ENCODE peak calls at places on chromosome 6, in nine cellular contexts. One of them, this sample, is unnamed.
A peak's percentile ranks its signal among the peaks of the same experiment; 100 is the strongest.

GRCh38 chr6:157925771-157926170 is 55.9 kb upstream of the SYNJ2 start:
- DNase-seq in heart right ventricle: no peak
- DNase-seq in WTC11: no peak
- DNase-seq in AG09309: no peak
- DNase-seq in dorsolateral prefrontal cortex: no peak
- DNase-seq in tibial nerve: no peak
- DNase-seq in body of pancreas: no peak
- DNase-seq in mesothelial cell of epicardium: no peak
- DNase-seq in HFFc6: no peak
- DNase-seq in this sample: no peak

GRCh38 chr6:47787620-47788497 is 6.0 kb downstream of the OPN5 start:
- DNase-seq in heart right ventricle: peak; percentile 29
- DNase-seq in body of pancreas: peak; percentile 63
- DNase-seq in HFFc6: peak; percentile 24
- DNase-seq in tibial nerve: peak; percentile 24
- DNase-seq in WTC11: peak; percentile 71
- DNase-seq in AG09309: peak; percentile 10
- DNase-seq in mesothelial cell of epicardium: peak; percentile 76
- DNase-seq in dorsolateral prefrontal cortex: peak; percentile 42
- DNase-seq in this sample: peak; percentile 76

GRCh38 chr6:25337004-25337403 is 57.8 kb downstream of the CARMIL1 start:
- DNase-seq in heart right ventricle: no peak
- DNase-seq in AG09309: no peak
- DNase-seq in HFFc6: no peak
- DNase-seq in dorsolateral prefrontal cortex: no peak
- DNase-seq in mesothelial cell of epicardium: no peak
- DNase-seq in tibial nerve: no peak
- DNase-seq in body of pancreas: no peak
- DNase-seq in WTC11: no peak
- DNase-seq in this sample: no peak

GRCh38 chr6:120514544-120514943 is 819.7 kb downstream of the TBC1D32 start:
- DNase-seq in tibial nerve: no peak
- DNase-seq in body of pancreas: no peak
- DNase-seq in heart right ventricle: no peak
- DNase-seq in WTC11: no peak
- DNase-seq in dorsolateral prefrontal cortex: no peak
- DNase-seq in HFFc6: no peak
- DNase-seq in mesothelial cell of epicardium: no peak
- DNase-seq in AG09309: no peak
- DNase-seq in this sample: no peak

GRCh38 chr6:16228709-16229665 is 9.4 kb upstream of the GMPR start:
- DNase-seq in heart right ventricle: no peak
- DNase-seq in body of pancreas: no peak
- DNase-seq in dorsolateral prefrontal cortex: no peak
- DNase-seq in mesothelial cell of epicardium: no peak
- DNase-seq in WTC11: no peak
- DNase-seq in HFFc6: no peak
- DNase-seq in AG09309: no peak
- DNase-seq in tibial nerve: no peak
- DNase-seq in this sample: no peak

GRCh38 chr6:48689498-48689897 is 578.5 kb upstream of the PTCHD4 start:
- DNase-seq in WTC11: no peak
- DNase-seq in HFFc6: no peak
- DNase-seq in dorsolateral prefrontal cortex: no peak
- DNase-seq in body of pancreas: no peak
- DNase-seq in tibial nerve: no peak
- DNase-seq in AG09309: no peak
- DNase-seq in mesothelial cell of epicardium: no peak
- DNase-seq in heart right ventricle: no peak
- DNase-seq in this sample: no peak

GRCh38 chr6:3784423-3784822 is 32.9 kb upstream of the PXDC1 start:
- DNase-seq in body of pancreas: no peak
- DNase-seq in WTC11: no peak
- DNase-seq in dorsolateral prefrontal cortex: no peak
- DNase-seq in mesothelial cell of epicardium: no peak
- DNase-seq in tibial nerve: no peak
- DNase-seq in heart right ventricle: no peak
- DNase-seq in HFFc6: no peak
- DNase-seq in AG09309: no peak
- DNase-seq in this sample: no peak

GRCh38 chr6:153938876-153939275 is 100.2 kb upstream of the OPRM1 start:
- DNase-seq in tibial nerve: no peak
- DNase-seq in HFFc6: no peak
- DNase-seq in body of pancreas: no peak
- DNase-seq in heart right ventricle: no peak
- DNase-seq in WTC11: no peak
- DNase-seq in mesothelial cell of epicardium: no peak
- DNase-seq in dorsolateral prefrontal cortex: no peak
- DNase-seq in AG09309: no peak
- DNase-seq in this sample: no peak

GRCh38 chr6:151236668-151237401 is 2.9 kb upstream of the AKAP12 start:
- DNase-seq in mesothelial cell of epicardium: no peak
- DNase-seq in heart right ventricle: no peak
- DNase-seq in AG09309: no peak
- DNase-seq in HFFc6: no peak
- DNase-seq in tibial nerve: no peak
- DNase-seq in dorsolateral prefrontal cortex: no peak
- DNase-seq in body of pancreas: no peak
- DNase-seq in WTC11: no peak
- DNase-seq in this sample: no peak

GRCh38 chr6:51541847-51542246 is 545.6 kb downstream of the PKHD1 start:
- DNase-seq in body of pancreas: no peak
- DNase-seq in tibial nerve: no peak
- DNase-seq in dorsolateral prefrontal cortex: no peak
- DNase-seq in HFFc6: no peak
- DNase-seq in mesothelial cell of epicardium: no peak
- DNase-seq in heart right ventricle: no peak
- DNase-seq in AG09309: no peak
- DNase-seq in WTC11: no peak
- DNase-seq in this sample: no peak

GRCh38 chr6:130396722-130397121 is 30.9 kb downstream of the TMEM200A start:
- DNase-seq in dorsolateral prefrontal cortex: no peak
- DNase-seq in body of pancreas: no peak
- DNase-seq in WTC11: no peak
- DNase-seq in mesothelial cell of epicardium: no peak
- DNase-seq in heart right ventricle: no peak
- DNase-seq in HFFc6: no peak
- DNase-seq in AG09309: no peak
- DNase-seq in tibial nerve: no peak
- DNase-seq in this sample: no peak

GRCh38 chr6:11681770-11682169 is 96.8 kb downstream of the ADTRP start:
- DNase-seq in HFFc6: no peak
- DNase-seq in body of pancreas: no peak
- DNase-seq in tibial nerve: no peak
- DNase-seq in WTC11: no peak
- DNase-seq in heart right ventricle: no peak
- DNase-seq in mesothelial cell of epicardium: no peak
- DNase-seq in dorsolateral prefrontal cortex: no peak
- DNase-seq in AG09309: no peak
- DNase-seq in this sample: no peak

GRCh38 chr6:151882206-151882605 is 74.7 kb downstream of the ESR1 start:
- DNase-seq in heart right ventricle: no peak
- DNase-seq in body of pancreas: no peak
- DNase-seq in mesothelial cell of epicardium: no peak
- DNase-seq in HFFc6: no peak
- DNase-seq in tibial nerve: no peak
- DNase-seq in AG09309: no peak
- DNase-seq in WTC11: no peak
- DNase-seq in dorsolateral prefrontal cortex: no peak
- DNase-seq in this sample: no peak

GRCh38 chr6:117399126-117399525 is 26.6 kb downstream of the ROS1 start:
- DNase-seq in heart right ventricle: no peak
- DNase-seq in body of pancreas: no peak
- DNase-seq in dorsolateral prefrontal cortex: no peak
- DNase-seq in mesothelial cell of epicardium: no peak
- DNase-seq in WTC11: no peak
- DNase-seq in AG09309: no peak
- DNase-seq in HFFc6: no peak
- DNase-seq in tibial nerve: no peak
- DNase-seq in this sample: no peak

GRCh38 chr6:142861711-142862110 is 83.3 kb downstream of the HIVEP2 start:
- DNase-seq in dorsolateral prefrontal cortex: no peak
- DNase-seq in heart right ventricle: no peak
- DNase-seq in AG09309: no peak
- DNase-seq in WTC11: no peak
- DNase-seq in tibial nerve: no peak
- DNase-seq in body of pancreas: no peak
- DNase-seq in mesothelial cell of epicardium: no peak
- DNase-seq in HFFc6: no peak
- DNase-seq in this sample: no peak

DNA sequence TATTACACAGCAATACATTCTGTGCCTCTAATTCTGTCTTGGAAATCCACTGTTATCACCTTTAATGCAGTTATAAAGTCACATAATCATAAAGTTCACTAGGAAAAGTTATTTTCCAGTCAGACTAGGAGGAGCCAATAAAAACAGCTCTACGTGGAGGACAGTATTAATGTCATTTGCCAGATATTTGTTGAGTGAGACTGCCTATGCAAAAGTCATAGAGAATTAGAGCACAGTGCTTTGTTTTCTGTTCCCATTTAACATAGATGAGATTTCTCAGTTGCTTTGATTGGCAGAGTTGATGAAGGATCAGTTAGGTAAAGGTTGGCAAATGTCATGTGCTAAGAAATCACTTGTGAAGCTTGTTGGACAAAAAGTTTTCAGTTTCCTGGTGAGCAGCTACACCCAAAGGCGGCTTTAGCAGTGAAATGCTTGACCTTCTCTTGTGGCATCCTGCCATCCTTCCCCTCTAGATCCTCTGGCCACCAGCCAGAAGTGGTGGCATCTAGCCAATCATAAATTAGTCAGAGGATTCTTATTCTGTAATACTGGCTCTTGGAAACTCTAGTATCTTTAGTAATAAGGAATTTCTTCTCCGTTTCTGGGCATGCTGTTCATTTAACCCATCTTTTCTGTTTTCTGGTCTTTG is 37.0 kb downstream of the BCKDHB start:
- DNase-seq in mesothelial cell of epicardium: no peak
- DNase-seq in heart right ventricle: peak; percentile 62
- DNase-seq in tibial nerve: peak; percentile 85
- DNase-seq in AG09309: peak; percentile 68
- DNase-seq in HFFc6: peak; percentile 86
- DNase-seq in body of pancreas: peak; percentile 56
- DNase-seq in WTC11: no peak
- DNase-seq in dorsolateral prefrontal cortex: no peak
- DNase-seq in this sample: no peak
- TF ChIP-seq CTCF in mesothelial cell of epicardium: no peak
- TF ChIP-seq CTCF in heart right ventricle: no peak
- TF ChIP-seq CTCF in tibial nerve: no peak
- TF ChIP-seq CTCF in AG09309: no peak
- TF ChIP-seq CTCF in HFFc6: no peak
- TF ChIP-seq CTCF in body of pancreas: no peak
- TF ChIP-seq CTCF in WTC11: no peak
- TF ChIP-seq CTCF in dorsolateral prefrontal cortex: no peak
- TF ChIP-seq CTCF in this sample: no peak

DNA sequence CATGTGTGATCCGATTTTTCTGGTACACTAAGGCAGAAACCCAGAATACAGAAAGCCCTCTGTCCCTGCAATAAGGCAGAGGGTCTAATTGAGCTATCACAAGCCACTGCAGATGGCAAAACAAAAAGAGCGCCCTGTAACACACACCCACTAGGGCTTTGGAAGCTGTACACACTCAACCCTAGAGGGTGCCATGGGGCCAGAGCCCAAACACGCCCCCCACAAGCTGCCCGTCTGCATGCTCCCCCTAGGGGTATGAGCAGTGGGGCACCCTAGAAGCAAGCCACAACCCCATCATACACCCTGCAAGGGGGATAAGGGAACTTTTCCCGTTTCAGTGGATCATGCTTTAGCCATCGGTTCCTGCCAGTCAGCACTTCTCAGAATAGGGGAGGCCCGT is 62.2 kb upstream of the PDE10A start:
- DNase-seq in mesothelial cell of epicardium: no peak
- DNase-seq in AG09309: no peak
- DNase-seq in heart right ventricle: no peak
- DNase-seq in body of pancreas: no peak
- DNase-seq in dorsolateral prefrontal cortex: no peak
- DNase-seq in tibial nerve: no peak
- DNase-seq in WTC11: no peak
- DNase-seq in HFFc6: no peak
- DNase-seq in this sample: no peak
- TF ChIP-seq CTCF in mesothelial cell of epicardium: no peak
- TF ChIP-seq CTCF in AG09309: no peak
- TF ChIP-seq CTCF in heart right ventricle: no peak
- TF ChIP-seq CTCF in body of pancreas: no peak
- TF ChIP-seq CTCF in dorsolateral prefrontal cortex: no peak
- TF ChIP-seq CTCF in tibial nerve: no peak
- TF ChIP-seq CTCF in WTC11: no peak
- TF ChIP-seq CTCF in HFFc6: no peak
- TF ChIP-seq CTCF in this sample: no peak

GRCh38 chr6:4849214-4849613 is 73.0 kb downstream of the CDYL start:
- DNase-seq in heart right ventricle: no peak
- DNase-seq in mesothelial cell of epicardium: no peak
- DNase-seq in HFFc6: no peak
- DNase-seq in body of pancreas: no peak
- DNase-seq in dorsolateral prefrontal cortex: no peak
- DNase-seq in tibial nerve: no peak
- DNase-seq in WTC11: no peak
- DNase-seq in AG09309: no peak
- DNase-seq in this sample: no peak

GRCh38 chr6:4846387-4846786 is 70.2 kb downstream of the CDYL start:
- DNase-seq in AG09309: no peak
- DNase-seq in tibial nerve: no peak
- DNase-seq in mesothelial cell of epicardium: no peak
- DNase-seq in HFFc6: no peak
- DNase-seq in body of pancreas: no peak
- DNase-seq in dorsolateral prefrontal cortex: no peak
- DNase-seq in heart right ventricle: no peak
- DNase-seq in WTC11: no peak
- DNase-seq in this sample: no peak

GRCh38 chr6:4848382-4849068 is 72.3 kb downstream of the CDYL start:
- DNase-seq in dorsolateral prefrontal cortex: no peak
- DNase-seq in body of pancreas: no peak
- DNase-seq in mesothelial cell of epicardium: no peak
- DNase-seq in tibial nerve: no peak
- DNase-seq in AG09309: no peak
- DNase-seq in HFFc6: no peak
- DNase-seq in WTC11: peak; percentile 54
- DNase-seq in heart right ventricle: peak; percentile 29
- DNase-seq in this sample: peak; percentile 55

GRCh38 chr6:4840169-4840568 is 64.0 kb downstream of the CDYL start:
- DNase-seq in tibial nerve: no peak
- DNase-seq in heart right ventricle: no peak
- DNase-seq in AG09309: no peak
- DNase-seq in dorsolateral prefrontal cortex: no peak
- DNase-seq in body of pancreas: no peak
- DNase-seq in mesothelial cell of epicardium: no peak
- DNase-seq in HFFc6: no peak
- DNase-seq in WTC11: no peak
- DNase-seq in this sample: no peak

GRCh38 chr6:4844108-4844507 is 67.9 kb downstream of the CDYL start:
- DNase-seq in body of pancreas: no peak
- DNase-seq in dorsolateral prefrontal cortex: no peak
- DNase-seq in mesothelial cell of epicardium: no peak
- DNase-seq in HFFc6: no peak
- DNase-seq in heart right ventricle: no peak
- DNase-seq in tibial nerve: no peak
- DNase-seq in WTC11: peak; percentile 74
- DNase-seq in AG09309: no peak
- DNase-seq in this sample: peak; percentile 36
- TF ChIP-seq CTCF in body of pancreas: no peak
- TF ChIP-seq CTCF in dorsolateral prefrontal cortex: no peak
- TF ChIP-seq CTCF in mesothelial cell of epicardium: no peak
- TF ChIP-seq CTCF in HFFc6: peak; percentile 60
- TF ChIP-seq CTCF in heart right ventricle: no peak
- TF ChIP-seq CTCF in tibial nerve: no peak
- TF ChIP-seq CTCF in WTC11: peak; percentile 84
- TF ChIP-seq CTCF in AG09309: peak; percentile 22
- TF ChIP-seq CTCF in this sample: peak; percentile 51

GRCh38 chr6:37705239-37706051 is 7.8 kb upstream of the MDGA1 start:
- DNase-seq in body of pancreas: peak; percentile 45
- DNase-seq in WTC11: peak; percentile 87
- DNase-seq in heart right ventricle: peak; percentile 86
- DNase-seq in HFFc6: peak; percentile 27
- DNase-seq in dorsolateral prefrontal cortex: peak; percentile 73
- DNase-seq in mesothelial cell of epicardium: peak; percentile 80
- DNase-seq in tibial nerve: peak; percentile 83
- DNase-seq in AG09309: no peak
- DNase-seq in this sample: peak; percentile 89
- TF ChIP-seq CTCF in body of pancreas: peak; percentile 21
- TF ChIP-seq CTCF in WTC11: peak; percentile 76
- TF ChIP-seq CTCF in heart right ventricle: peak; percentile 82
- TF ChIP-seq CTCF in HFFc6: peak; percentile 84
- TF ChIP-seq CTCF in dorsolateral prefrontal cortex: peak; percentile 88
- TF ChIP-seq CTCF in mesothelial cell of epicardium: peak; percentile 79
- TF ChIP-seq CTCF in tibial nerve: peak; percentile 76
- TF ChIP-seq CTCF in AG09309: peak; percentile 77
- TF ChIP-seq CTCF in this sample: peak; percentile 82